ENCODE peak calls at places on chromosomes 6 and 20, in six cellular contexts. C is C1 segment of cervical spinal cord, Z is neural progenitor cell, K is memory B cell, X is HS-5, U is mucosa of gallbladder. S is an unnamed sample.

GRCh38 chr20:3242167-3242692 is 3.2 kb upstream of the SLC4A11 start:
- DNase-seq in C (no peak), Z (no peak), K (no peak), X (no peak), U (no peak), S (no peak)

GRCh38 chr20:15902493-15902892 is 670.8 kb downstream of the KIF16B start:
- DNase-seq in C (no peak), Z (peak; percentile 29), K (no peak), X (no peak), U (no peak), S (no peak)

GRCh38 chr20:59032713-59033059 is 551 bp upstream of the ATP5F1E start:
- DNase-seq in C (no peak), Z (no peak), K (no peak), X (no peak), U (no peak), S (no peak)

GRCh38 chr20:38940644-38941043 is 14.4 kb downstream of the FAM83D start:
- DNase-seq in C (no peak), Z (no peak), K (no peak), X (no peak), U (no peak), S (no peak)

GRCh38 chr6:90219168-90219985 is 77.3 kb downstream of the BACH2 start:
- DNase-seq in C (peak; percentile 38), Z (peak; percentile 43), K (no peak), X (peak; percentile 22), U (peak; percentile 49), S (no peak)

GRCh38 chr6:135323202-135323668 is 142.1 kb downstream of the MYB start:
- DNase-seq in C (no peak), Z (no peak), K (no peak), X (no peak), U (no peak), S (no peak)

GRCh38 chr6:63731946-63732735 is 96.5 kb downstream of the PHF3 start:
- DNase-seq in C (no peak), Z (no peak), K (no peak), X (peak; percentile 15), U (no peak), S (no peak)

GRCh38 chr6:159463440-159463839 is 229.6 kb downstream of the SOD2 start:
- DNase-seq in C (no peak), Z (peak; percentile 58), K (no peak), X (no peak), U (no peak), S (no peak)

GRCh38 chr6:14066782-14067406 is 50.7 kb upstream of the CD83 start:
- DNase-seq in C (peak; percentile 2), Z (peak; percentile 79), K (no peak), X (peak; percentile 56), U (peak; percentile 13), S (no peak)

GRCh38 chr6:166608819-166609218 is 18.2 kb downstream of the RPS6KA2 start:
- DNase-seq in C (no peak), Z (no peak), K (no peak), X (no peak), U (peak; percentile 65), S (no peak)

GRCh38 chr20:32440069-32440757 is 82.1 kb downstream of the ASXL1 start:
- DNase-seq in C (no peak), Z (no peak), K (no peak), X (no peak), U (no peak), S (no peak)

GRCh38 chr20:48921168-48921882 is at the start of gene ARFGEF2:
- DNase-seq in C (peak; percentile 85), Z (peak; percentile 99), K (peak; percentile 92), X (peak; percentile 95), U (peak; percentile 93), S (peak; percentile 91)

GRCh38 chr6:1870267-1870666 is 260.6 kb downstream of the FOXC1 start:
- DNase-seq in C (no peak), Z (no peak), K (no peak), X (no peak), U (no peak), S (no peak)

GRCh38 chr6:141398954-141399353 is 733.8 kb upstream of the GJE1 start:
- DNase-seq in C (no peak), Z (no peak), K (no peak), X (no peak), U (no peak), S (no peak)

GRCh38 chr20:50520222-50520877 is 10.2 kb downstream of the PTPN1 start:
- DNase-seq in C (no peak), Z (no peak), K (no peak), X (no peak), U (no peak), S (no peak)

GRCh38 chr6:134729590-134729989 is 220.3 kb downstream of the ALDH8A1 start:
- DNase-seq in C (no peak), Z (no peak), K (no peak), X (no peak), U (no peak), S (no peak)

GRCh38 chr20:17531537-17532025 is 402 bp upstream of the BFSP1 start:
- DNase-seq in C (no peak), Z (no peak), K (no peak), X (peak; percentile 20), U (no peak), S (no peak)

GRCh38 chr6:1705630-1706029 is 95.9 kb downstream of the FOXC1 start:
- DNase-seq in C (no peak), Z (no peak), K (no peak), X (no peak), U (no peak), S (no peak)

GRCh38 chr6:14992382-14992781 is 253.5 kb upstream of the JARID2 start:
- DNase-seq in C (no peak), Z (no peak), K (no peak), X (no peak), U (no peak), S (no peak)

GRCh38 chr6:89079611-89080213 is 839 bp upstream of the PNRC1 start:
- DNase-seq in C (peak; percentile 8), Z (peak; percentile 56), K (no peak), X (no peak), U (peak; percentile 56), S (peak; percentile 51)

GRCh38 chr6:13917141-13917540 is 7.6 kb upstream of the RNF182 start:
- DNase-seq in C (no peak), Z (no peak), K (no peak), X (no peak), U (no peak), S (no peak)

S was measured in lung.